ENCODE peak calls at places on chromosomes 7 and 10, in four cellular contexts. Z is MCF 10A, D is tibial artery, V is brain microvascular endothelial cell. T is an unnamed sample.

GRCh38 chr7:3493499-3493898 is 192.4 kb downstream of the SDK1 start:
- DNase-seq in D (no peak), Z (peak; percentile 21), V (peak; percentile 31), T (no peak)

GRCh38 chr7:45469103-45469502 is 105.1 kb upstream of the ADCY1 start:
- DNase-seq in V (no peak), D (no peak), Z (peak; percentile 36), T (no peak)

GRCh38 chr7:139118234-139118802 is 8.8 kb upstream of the ZC3HAV1 start:
- DNase-seq in Z (peak; percentile 81), D (no peak), V (peak; percentile 45), T (no peak)

GRCh38 chr10:64113796-64114195 is 592.6 kb downstream of the REEP3 start:
- DNase-seq in D (no peak), V (no peak), Z (no peak), T (no peak)

GRCh38 chr7:680411-681127 is 45.9 kb upstream of the DNAAF5 start:
- DNase-seq in V (no peak), D (no peak), Z (no peak), T (no peak)

GRCh38 chr10:546971-547590 is 142.4 kb downstream of the DIP2C start:
- DNase-seq in D (no peak), Z (no peak), V (no peak), T (no peak)

GRCh38 chr7:151018421-151019129 is 5.7 kb downstream of the ATG9B start:
- DNase-seq in V (no peak), Z (no peak), D (no peak), T (no peak)

GRCh38 chr7:124031919-124032318 is 948 bp downstream of the TMEM229A start:
- DNase-seq in D (no peak), V (no peak), Z (no peak), T (no peak)

GRCh38 chr7:139899328-139900020 is 70.4 kb downstream of the TBXAS1 start:
- DNase-seq in V (no peak), Z (no peak), D (no peak), T (no peak)

GRCh38 chr10:97713828-97714400 is 384 bp downstream of the MARVELD1 start:
- DNase-seq in D (peak; percentile 69), V (peak; percentile 53), Z (peak; percentile 59), T (peak; percentile 76)

GRCh38 chr7:42071372-42072261 is 165.4 kb downstream of the GLI3 start:
- DNase-seq in Z (peak; percentile 65), D (no peak), V (no peak), T (no peak)

GRCh38 chr7:141659501-141659900 is 42.5 kb downstream of the DENND11 start:
- DNase-seq in Z (no peak), D (no peak), V (no peak), T (no peak)

GRCh38 chr7:98990356-98990755 is 112.0 kb downstream of the TRRAP start:
- DNase-seq in V (no peak), Z (no peak), D (no peak), T (no peak)

GRCh38 chr10:98466916-98467505 is 20.3 kb upstream of the HPS1 start:
- DNase-seq in Z (no peak), V (no peak), D (no peak), T (no peak)

GRCh38 chr7:21850531-21851285 is 95.0 kb downstream of the CDCA7L start:
- DNase-seq in Z (no peak), V (peak; percentile 86), D (no peak), T (no peak)

GRCh38 chr7:19248681-19249080 is 103.5 kb upstream of the FERD3L start:
- DNase-seq in D (no peak), Z (no peak), V (peak; percentile 57), T (no peak)

GRCh38 chr10:49761789-49762565 is at the start of gene OGDHL:
- DNase-seq in Z (peak; percentile 54), D (peak; percentile 20), V (peak; percentile 17), T (peak; percentile 58)

GRCh38 chr10:106560925-106561640 is 603.4 kb downstream of the SORCS1 start:
- DNase-seq in V (peak; percentile 53), Z (peak; percentile 73), D (no peak), T (no peak)

GRCh38 chr7:128045766-128046165 is 14.5 kb upstream of the LRRC4 start:
- DNase-seq in V (no peak), Z (no peak), D (no peak), T (no peak)

GRCh38 chr10:123970927-123971286 is 79.3 kb upstream of the CPXM2 start:
- DNase-seq in D (no peak), Z (no peak), V (no peak), T (no peak)

GRCh38 chr10:123965973-123966895 is 74.6 kb upstream of the CPXM2 start:
- DNase-seq in D (no peak), Z (no peak), V (no peak), T (no peak)

GRCh38 chr10:123966896-123967231 is 75.3 kb upstream of the CPXM2 start:
- DNase-seq in V (no peak), D (no peak), Z (no peak), T (no peak)

GRCh38 chr10:123970207-123970926 is 78.8 kb upstream of the CPXM2 start:
- DNase-seq in V (no peak), D (no peak), Z (no peak), T (peak; percentile 28)

GRCh38 chr10:123967626-123968243 is 76.1 kb upstream of the CPXM2 start:
- DNase-seq in V (peak; percentile 45), D (peak; percentile 70), Z (peak; percentile 68), T (peak; percentile 70)
- TF ChIP-seq CTCF in V (peak; percentile 91), D (peak; percentile 97), Z (peak; percentile 92), T (peak; percentile 79)

DNA sequence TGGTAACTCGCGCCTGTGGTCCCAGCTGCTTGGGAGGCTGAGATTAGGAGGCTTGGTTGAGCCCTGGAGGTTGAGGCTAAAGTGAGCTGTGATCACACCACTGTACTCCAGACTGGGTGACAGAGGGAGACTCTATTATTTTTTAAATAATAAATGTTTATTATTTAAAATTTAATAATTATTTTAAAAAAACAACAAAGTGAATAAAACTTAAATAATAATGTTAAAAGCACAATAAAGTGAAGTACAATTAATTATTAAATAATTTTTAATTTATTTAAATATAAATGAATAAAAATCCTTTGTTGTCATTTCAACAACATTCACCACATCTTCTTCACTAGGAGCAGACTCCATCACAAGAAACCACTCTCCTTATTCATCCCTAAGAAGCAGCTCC is 64.8 kb downstream of the AVL9 start:
- DNase-seq in Z (no peak), D (no peak), V (no peak), T (no peak)
- TF ChIP-seq CTCF in Z (no peak), D (no peak), V (no peak), T (no peak)

GRCh38 chr10:53162856-53163255 is 390.3 kb upstream of the MBL2 start:
- DNase-seq in D (no peak), V (no peak), Z (no peak), T (no peak)
- TF ChIP-seq CTCF in D (no peak), V (no peak), Z (no peak), T (no peak)

GRCh38 chr10:91347529-91347928 is 62.6 kb upstream of the HECTD2 start:
- DNase-seq in D (no peak), Z (no peak), V (no peak), T (no peak)
- TF ChIP-seq CTCF in D (no peak), Z (no peak), V (no peak), T (no peak)

GRCh38 chr7:105399043-105399725 is 10.5 kb upstream of the SRPK2 start:
- DNase-seq in V (no peak), D (no peak), Z (no peak), T (no peak)
- TF ChIP-seq CTCF in V (peak; percentile 12), D (peak; percentile 10), Z (peak; percentile 31), T (no peak)

DNA sequence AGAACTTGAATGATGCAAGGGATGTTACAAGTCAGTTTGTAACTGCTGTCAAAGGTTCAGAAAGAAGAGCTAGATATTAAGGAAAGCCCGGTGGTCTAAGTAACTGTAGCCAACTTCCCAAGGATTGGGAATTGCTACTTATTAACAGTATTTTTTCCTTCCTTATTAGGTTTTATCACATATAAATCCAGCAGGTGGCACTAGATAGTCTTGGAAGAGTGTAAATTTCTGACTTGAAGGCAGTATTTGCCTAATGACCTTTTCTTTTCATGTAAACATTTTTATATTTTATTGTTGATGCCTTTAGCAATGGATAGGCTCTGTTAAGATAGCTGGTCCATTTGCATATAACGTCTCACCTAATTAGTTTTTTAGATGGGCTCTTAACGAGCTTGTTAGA is 51.2 kb downstream of the ANLN start:
- DNase-seq in Z (peak; percentile 22), V (no peak), D (no peak), T (no peak)
- TF ChIP-seq CTCF in Z (peak; percentile 24), V (no peak), D (peak; percentile 36), T (peak; percentile 56)

T was measured in heart left ventricle.